ENCODE peak calls at places on chromosomes 4 and X, in four cellular contexts. F, H, Z and I are unnamed samples.

GRCh38 chr4:38949416-38950051 is 81.9 kb downstream of the FAM114A1 start:
- DNase-seq in H (peak; percentile 13), Z (peak; percentile 67), F (no peak), I (peak; percentile 59)

GRCh38 chr4:118352843-118353373 is at the start of gene PRSS12:
- DNase-seq in Z (peak; percentile 64), H (peak; percentile 27), F (peak; percentile 95), I (peak; percentile 59)

GRCh38 chr4:145541266-145541770 is 59.7 kb downstream of the SMAD1 start:
- DNase-seq in H (no peak), F (no peak), Z (no peak), I (peak; percentile 41)

GRCh38 chr4:184475096-184475461 is 729 bp upstream of the IRF2 start:
- DNase-seq in Z (no peak), F (peak; percentile 53), H (no peak), I (peak; percentile 65)

GRCh38 chr4:127370495-127371069 is 262.2 kb upstream of the INTU start:
- DNase-seq in H (no peak), F (no peak), Z (no peak), I (peak; percentile 10)

GRCh38 chr4:167238226-167238625 is 3.9 kb upstream of the SPOCK3 start:
- DNase-seq in H (no peak), F (no peak), Z (no peak), I (no peak)

GRCh38 chr4:37995299-37995821 is 35.2 kb downstream of the PTTG2 start:
- DNase-seq in F (no peak), H (no peak), Z (no peak), I (no peak)

GRCh38 chrX:119757979-119758681 is at the start of gene SOWAHD:
- DNase-seq in H (no peak), F (peak; percentile 73), Z (no peak), I (no peak)

GRCh38 chrX:120358687-120359086 is 3.2 kb upstream of the ATP1B4 start:
- DNase-seq in H (no peak), F (no peak), Z (peak; percentile 11), I (peak; percentile 35)

GRCh38 chrX:97057349-97057909 is 173.7 kb downstream of the RPA4 start:
- DNase-seq in Z (no peak), H (no peak), F (no peak), I (no peak)

GRCh38 chr4:55469979-55470378 is 74.2 kb downstream of the TMEM165 start:
- DNase-seq in H (no peak), Z (no peak), F (no peak), I (no peak)

GRCh38 chrX:48919360-48919821 is 567 bp upstream of the PIM2 start:
- DNase-seq in F (peak; percentile 63), Z (no peak), H (no peak), I (no peak)

GRCh38 chr4:16812041-16812440 is 86.4 kb downstream of the LDB2 start:
- DNase-seq in F (no peak), H (no peak), Z (no peak), I (no peak)
- H3K4me3 ChIP-seq in F (no peak overlapping the region), H (no peak overlapping the region), Z (no peak overlapping the region), I (no peak overlapping the region)

GRCh38 chr4:11337287-11337686 is 91.4 kb downstream of the HS3ST1 start:
- DNase-seq in H (no peak), F (no peak), Z (no peak), I (no peak)
- TF ChIP-seq CTCF in H (no peak), F (no peak), Z (no peak), I (no peak)

GRCh38 chrX:154724999-154725756 is 25.7 kb downstream of the GAB3 start:
- DNase-seq in H (no peak), Z (no peak), F (peak; percentile 3), I (no peak)
- H3K4me3 ChIP-seq in H (no peak overlapping the region), Z (no peak overlapping the region), F (no peak overlapping the region), I (no peak overlapping the region)

DNA sequence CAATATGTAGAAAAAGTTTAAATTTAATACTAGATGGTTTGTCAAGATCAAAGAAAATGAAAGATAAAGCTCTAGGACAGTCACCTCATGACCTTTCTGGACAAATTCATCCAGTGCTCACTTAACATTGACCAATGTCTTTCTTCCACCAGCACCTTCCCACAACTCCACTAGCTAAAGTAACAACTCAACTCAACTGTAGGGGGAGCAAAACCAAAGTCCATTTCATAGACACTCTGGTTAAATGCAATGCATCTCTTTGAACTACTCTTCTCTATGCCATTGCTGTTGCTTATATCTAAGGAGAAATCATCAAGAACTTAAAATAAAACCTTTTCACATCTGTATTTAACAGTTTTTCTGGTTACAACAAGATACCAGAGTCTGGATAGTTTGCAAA is 25.1 kb downstream of the UGT2B4 start:
- DNase-seq in H (no peak), F (peak; percentile 37), Z (no peak), I (no peak)
- TF ChIP-seq CTCF in H (no peak), F (peak; percentile 54), Z (no peak), I (no peak)